ENCODE peak calls at places on chromosomes 16 and 17, in ten cellular contexts. P is left ventricle myocardium inferior, M is brain microvascular endothelial cell, K is tibial artery, D is H1, A is omental fat pad, C is neural progenitor cell, O is lung, H is ascending aorta, W is HFFc6. S is an unnamed sample.

GRCh38 chr16:71460246-71460645 is 1.8 kb downstream of the ZNF23 start:
- DNase-seq in K (no peak), W (peak), A (no peak), O (no peak), M (no peak), D (no peak), P (no peak), C (no peak), H (no peak), S (no peak)

GRCh38 chr17:82589851-82590180 is 58.4 kb downstream of the WDR45B start:
- DNase-seq in C (no peak), P (no peak), H (no peak), A (no peak), W (no peak), D (no peak), M (no peak), K (no peak), O (no peak), S (no peak)

GRCh38 chr17:12195418-12195817 is 174.7 kb downstream of the MAP2K4 start:
- DNase-seq in M (no peak), O (no peak), W (no peak), H (no peak), A (no peak), K (no peak), C (no peak), D (no peak), P (no peak), S (no peak)

GRCh38 chr16:83954577-83955016 is 1.6 kb downstream of the OSGIN1 start:
- DNase-seq in P (peak), H (peak), K (peak), A (no peak), C (no peak), W (peak), O (peak), M (peak), D (no peak), S (no peak)

GRCh38 chr17:76341301-76341700 is 12.4 kb downstream of the PRPSAP1 start:
- DNase-seq in A (no peak), M (no peak), K (no peak), D (no peak), W (no peak), C (no peak), H (no peak), P (no peak), O (no peak), S (no peak)

GRCh38 chr16:11201498-11202259 is 54.3 kb downstream of the SOCS1 start:
- DNase-seq in D (no peak), M (peak), H (no peak), O (no peak), A (no peak), W (peak), K (no peak), P (no peak), C (peak), S (no peak)

GRCh38 chr17:40582328-40582901 is 17.1 kb upstream of the CCR7 start:
- DNase-seq in O (peak), C (no peak), M (no peak), K (no peak), D (no peak), P (peak), W (no peak), H (peak), A (no peak), S (no peak)

GRCh38 chr16:82741073-82741615 is 114.4 kb downstream of the CDH13 start:
- DNase-seq in K (no peak), H (no peak), O (no peak), P (no peak), M (peak), D (no peak), A (no peak), C (no peak), W (peak), S (no peak)

GRCh38 chr16:66874079-66874775 is 6.1 kb upstream of the PDP2 start:
- DNase-seq in C (no peak), H (no peak), D (no peak), O (no peak), A (no peak), W (peak), P (no peak), K (no peak), M (no peak), S (no peak)

GRCh38 chr16:88455610-88456355 is 2.7 kb downstream of the ZFPM1 start:
- DNase-seq in M (peak), A (no peak), C (peak), W (no peak), K (no peak), D (peak), P (no peak), H (no peak), O (peak), S (peak)

GRCh38 chr17:2150871-2151270 is 96.0 kb downstream of the HIC1 start:
- DNase-seq in D (no peak), C (no peak), W (no peak), K (no peak), H (no peak), O (no peak), P (no peak), M (no peak), A (no peak), S (no peak)

GRCh38 chr17:72351884-72352346 is 231.1 kb downstream of the SOX9 start:
- DNase-seq in P (no peak), C (peak), O (no peak), A (no peak), H (no peak), W (no peak), D (peak), M (no peak), K (no peak), S (no peak)

GRCh38 chr17:16488572-16488997 is 3.4 kb downstream of the LRRC75A start:
- DNase-seq in K (no peak), C (no peak), M (no peak), A (no peak), P (no peak), H (no peak), O (no peak), D (no peak), W (no peak), S (no peak)

GRCh38 chr17:79036609-79037008 is 12.6 kb downstream of the C1QTNF1 start:
- DNase-seq in M (peak), C (no peak), W (peak), H (peak), A (no peak), O (no peak), P (no peak), K (no peak), D (no peak), S (no peak)

GRCh38 chr17:63221941-63222340 is 224.2 kb downstream of the CYB561 start:
- DNase-seq in A (no peak), W (no peak), M (no peak), D (no peak), C (no peak), H (no peak), O (no peak), K (no peak), P (no peak), S (no peak)

GRCh38 chr16:21057875-21058274 is 92.8 kb downstream of the DNAH3 start:
- DNase-seq in M (no peak), W (no peak), H (peak), K (no peak), A (no peak), C (no peak), P (no peak), D (no peak), O (no peak), S (no peak)

GRCh38 chr16:21064203-21064602 is 86.4 kb downstream of the DNAH3 start:
- DNase-seq in W (no peak), D (no peak), K (no peak), O (no peak), C (no peak), A (no peak), M (no peak), P (no peak), H (no peak), S (no peak)

DNA sequence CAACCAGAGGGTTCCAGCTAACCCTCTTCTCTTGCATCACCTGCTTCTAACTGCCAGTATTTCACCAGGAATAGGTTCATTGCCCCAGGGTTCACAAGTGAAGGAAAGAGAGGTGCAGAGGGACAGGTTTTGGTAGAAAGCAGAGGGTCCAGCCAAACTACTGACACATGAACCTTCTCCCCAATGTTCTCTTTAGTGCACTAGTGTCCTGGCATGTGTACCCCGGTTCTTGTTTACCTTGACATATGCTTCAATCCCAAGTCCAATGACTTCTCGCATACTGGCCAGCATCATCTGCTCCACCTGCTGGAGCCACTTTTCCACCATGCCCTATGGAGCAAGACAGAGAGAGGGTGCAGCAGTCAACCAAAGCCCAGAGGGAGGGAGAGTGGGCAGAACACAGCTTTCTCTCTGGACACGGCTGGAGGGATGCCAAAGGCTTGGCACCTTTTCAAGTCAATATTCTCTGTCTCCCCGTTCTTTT is 90.6 kb downstream of the DNAH3 start:
- DNase-seq in A (no peak), D (no peak), O (no peak), H (no peak), C (no peak), M (no peak), P (no peak), K (no peak), W (no peak), S (no peak)
- TF ChIP-seq CTCF in A (no peak), D (no peak), O (no peak), H (no peak), C (no peak), M (no peak), P (no peak), K (no peak), W (no peak), S (no peak)

DNA sequence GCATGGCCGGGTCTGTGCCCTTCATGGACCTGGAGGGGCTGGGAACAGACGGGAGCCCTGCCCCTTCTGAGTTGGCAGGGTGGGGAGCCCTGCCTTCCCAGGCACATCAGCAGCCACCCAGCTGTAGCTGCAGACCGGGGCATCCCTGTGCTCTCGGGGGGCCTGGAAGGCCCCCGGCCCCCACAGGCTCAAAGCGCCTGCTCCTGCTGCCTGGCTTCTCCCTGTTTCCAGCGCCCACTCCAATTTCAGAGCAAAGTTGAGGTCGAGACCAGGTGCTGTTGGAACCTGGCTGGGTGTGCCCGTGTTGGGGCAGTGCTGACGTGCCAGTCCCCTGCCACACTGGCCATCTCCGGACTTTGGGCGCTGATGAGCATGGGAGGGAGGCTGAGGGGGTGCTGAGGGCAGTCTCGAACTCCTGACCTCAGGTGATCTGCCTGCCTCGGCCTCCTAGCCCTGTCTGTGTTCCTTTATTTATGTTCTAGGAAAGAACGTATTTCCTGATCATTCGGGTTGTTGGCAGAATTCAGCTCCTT is 4.9 kb upstream of the PRSS27 start:
- DNase-seq in W (no peak), M (no peak), C (no peak), P (no peak), D (no peak), H (no peak), K (no peak), O (no peak), A (no peak), S (no peak)
- TF ChIP-seq CTCF in W (no peak), M (no peak), C (no peak), P (no peak), D (no peak), H (no peak), K (no peak), O (no peak), A (no peak), S (no peak)

GRCh38 chr17:39527220-39527813 is 66.0 kb downstream of the CDK12 start:
- DNase-seq in D (no peak), K (no peak), M (peak), P (no peak), A (no peak), W (no peak), O (no peak), C (peak), H (no peak), S (no peak)
- TF ChIP-seq CTCF in D (peak), K (peak), M (peak), P (peak), A (no peak), W (peak), O (peak), C (peak), H (peak), S (peak)

DNA sequence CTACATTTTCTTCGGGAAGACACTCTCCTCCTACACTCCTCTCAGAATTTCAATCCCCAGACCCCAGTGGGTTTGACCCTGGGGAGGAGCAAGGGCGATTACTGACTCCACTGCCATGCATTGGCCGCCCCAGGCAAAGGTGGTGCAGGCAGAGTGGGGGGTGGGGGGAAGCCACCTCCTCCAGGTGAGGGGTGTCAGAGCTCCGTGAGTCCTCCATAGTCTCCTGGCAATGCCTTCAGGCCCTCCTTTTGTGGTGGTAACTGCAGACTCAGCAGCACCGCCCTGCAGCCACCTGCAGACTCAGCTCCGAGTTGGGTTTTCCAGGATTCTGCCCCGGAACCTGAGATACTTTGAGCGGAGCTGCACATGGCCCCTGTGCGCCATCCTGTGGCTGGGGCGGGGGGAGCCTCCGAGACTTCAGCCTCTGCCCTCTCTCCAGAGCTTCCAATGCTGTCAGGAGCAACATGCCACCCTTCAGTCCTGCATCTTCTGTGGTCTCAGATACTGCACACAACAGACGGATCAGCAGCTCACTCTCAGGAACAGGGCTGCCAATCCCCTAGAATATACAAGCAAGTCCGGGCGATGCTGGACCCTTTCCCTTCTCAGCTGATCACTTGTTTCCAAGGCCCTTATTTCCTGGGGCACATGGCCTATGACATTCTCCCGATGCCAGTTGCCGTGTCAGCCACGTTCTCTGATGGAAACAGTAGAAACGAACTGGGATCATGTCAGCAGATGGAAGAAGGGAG is 2.4 kb upstream of the SLC47A2 start:
- DNase-seq in H (no peak), W (no peak), D (peak), M (no peak), K (no peak), C (no peak), O (no peak), A (no peak), P (no peak), S (no peak)
- TF ChIP-seq CTCF in H (no peak), W (no peak), D (peak), M (peak), K (no peak), C (peak), O (no peak), A (no peak), P (no peak), S (peak)

GRCh38 chr17:50146927-50147640 is 3.4 kb downstream of the PPP1R9B start:
- DNase-seq in C (no peak), M (no peak), W (no peak), O (no peak), P (no peak), A (no peak), K (peak), D (no peak), H (peak), S (no peak)

GRCh38 chr17:50147841-50148225 is 2.6 kb downstream of the PPP1R9B start:
- DNase-seq in M (no peak), C (no peak), O (no peak), H (peak), W (no peak), P (no peak), A (no peak), D (peak), K (no peak), S (no peak)

GRCh38 chr17:50144845-50145531 is 5.5 kb downstream of the PPP1R9B start:
- DNase-seq in W (no peak), C (no peak), A (no peak), P (no peak), M (no peak), O (no peak), H (no peak), D (no peak), K (no peak), S (no peak)

GRCh38 chr17:50145532-50146229 is 4.8 kb downstream of the PPP1R9B start:
- DNase-seq in O (no peak), K (no peak), H (no peak), W (no peak), C (no peak), P (no peak), A (no peak), D (no peak), M (no peak), S (no peak)

DNA sequence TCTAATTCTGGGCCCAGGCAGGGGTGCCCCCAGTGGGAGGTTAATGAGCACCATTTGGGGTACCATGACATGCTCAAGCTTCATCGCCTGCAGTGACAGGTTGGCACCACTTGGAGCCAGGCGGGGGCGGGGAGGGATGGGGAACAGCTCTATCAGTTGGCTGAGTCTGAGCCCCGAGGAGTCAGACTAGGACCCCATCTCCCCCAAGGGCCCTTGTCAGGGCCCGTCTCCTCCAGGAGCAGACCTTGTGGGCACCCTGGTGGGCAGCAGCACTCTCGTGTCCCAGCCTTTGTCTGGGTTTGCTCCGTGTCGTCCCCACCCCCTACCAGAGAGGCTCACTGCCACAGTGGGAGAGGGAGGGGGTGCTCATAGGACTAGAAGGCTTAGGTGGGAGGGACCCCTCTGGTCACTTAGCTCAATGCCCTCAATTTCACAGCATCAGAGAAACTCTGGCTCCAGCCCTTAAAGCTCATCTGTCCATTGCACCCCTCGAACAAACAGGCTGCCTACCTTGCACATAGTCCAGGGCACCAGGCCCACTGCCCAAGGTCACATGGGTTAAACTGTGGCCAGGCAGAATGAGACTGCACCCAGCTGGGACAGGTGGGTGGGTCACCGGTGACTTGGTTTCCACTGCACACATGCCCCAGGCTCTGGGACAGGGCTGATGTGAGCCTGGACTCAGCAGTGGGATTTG is 4.1 kb downstream of the PPP1R9B start:
- DNase-seq in P (no peak), K (no peak), A (no peak), D (no peak), M (no peak), C (no peak), W (no peak), H (no peak), O (no peak), S (no peak)
- TF ChIP-seq CTCF in P (peak), K (no peak), A (no peak), D (no peak), M (peak), C (peak), W (peak), H (no peak), O (no peak), S (no peak)

DNA sequence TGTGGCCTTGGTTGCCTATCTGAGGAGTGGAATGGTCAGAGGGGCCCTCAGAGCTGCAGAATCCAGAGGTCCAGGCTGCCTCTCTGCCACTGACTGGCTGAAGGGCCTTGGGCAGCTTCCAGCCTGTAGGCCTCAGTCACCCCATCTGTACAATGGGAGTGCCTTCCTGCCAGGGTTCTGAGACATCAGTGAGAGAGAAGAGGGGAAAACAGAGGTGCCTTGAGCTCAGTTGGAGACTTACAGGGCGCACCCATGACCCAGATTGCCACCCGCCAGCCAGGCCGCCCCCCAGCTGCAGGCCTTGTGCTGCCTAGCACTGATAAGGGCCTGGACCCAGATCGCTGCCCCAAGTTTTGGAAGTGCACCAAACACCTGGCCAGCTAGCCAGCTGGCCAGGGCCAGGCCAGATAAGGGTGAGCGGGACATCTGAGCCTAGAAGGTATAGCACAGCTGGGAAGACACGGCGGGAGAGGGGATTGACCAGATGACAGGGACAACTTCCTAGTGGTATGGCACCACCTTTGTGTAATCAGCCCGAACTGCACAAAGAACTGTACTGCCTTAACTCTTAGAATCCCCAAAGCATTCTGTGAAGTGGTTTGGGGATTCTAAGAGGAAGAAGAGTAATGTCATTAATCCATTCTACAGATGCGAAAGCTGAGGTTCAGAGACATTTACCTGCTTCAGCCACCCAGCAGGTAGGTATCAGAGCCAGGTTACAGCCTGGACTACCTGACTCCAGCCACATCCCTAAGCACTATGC is 1.4 kb downstream of the SLC4A1 start:
- DNase-seq in W (no peak), A (no peak), O (no peak), M (no peak), H (no peak), K (no peak), P (no peak), C (no peak), D (no peak), S (no peak)
- TF ChIP-seq CTCF in W (no peak), A (no peak), O (no peak), M (peak), H (no peak), K (no peak), P (no peak), C (no peak), D (no peak), S (no peak)

DNA sequence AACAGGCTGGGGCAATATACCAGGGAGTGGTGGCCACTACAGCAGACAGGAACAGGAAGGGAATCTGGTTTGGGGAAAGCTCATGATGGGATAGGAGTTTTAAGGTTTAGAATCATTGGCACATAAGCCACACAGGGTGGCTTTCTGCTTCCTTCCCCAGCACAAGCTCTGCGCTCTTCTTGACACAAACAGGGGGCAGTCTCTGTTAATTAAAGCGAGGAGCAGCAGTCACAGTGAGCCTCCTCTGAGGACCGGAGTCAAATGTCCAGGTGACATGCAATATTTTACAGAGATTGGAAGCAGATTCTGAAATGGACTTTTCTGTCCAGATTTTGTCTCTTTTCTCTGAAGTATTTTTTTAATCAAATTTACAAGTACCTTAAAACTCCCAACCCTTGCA is 2.8 kb upstream of the SHISA9 start:
- DNase-seq in C (peak), W (no peak), A (no peak), H (no peak), M (no peak), K (no peak), D (no peak), O (no peak), P (no peak), S (no peak)
- TF ChIP-seq CTCF in C (peak), W (peak), A (no peak), H (no peak), M (peak), K (no peak), D (peak), O (no peak), P (no peak), S (no peak)

GRCh38 chr16:21301168-21301894 is 23.2 kb upstream of the CRYM start:
- DNase-seq in H (peak), W (peak), K (peak), P (peak), C (peak), M (peak), A (peak), D (peak), O (peak), S (peak)
- TF ChIP-seq CTCF in H (peak), W (peak), K (peak), P (peak), C (peak), M (no peak), A (no peak), D (no peak), O (no peak), S (peak)

GRCh38 chr16:48041861-48042435 is 113.8 kb downstream of the ABCC12 start:
- DNase-seq in M (no peak), D (no peak), K (no peak), C (peak), O (no peak), A (no peak), P (no peak), W (no peak), H (no peak), S (no peak)
- TF ChIP-seq CTCF in M (peak), D (peak), K (no peak), C (peak), O (no peak), A (no peak), P (no peak), W (no peak), H (no peak), S (peak)

S was measured in GM13977.